ENCODE peak calls at places on chromosome 21, in four cellular contexts. E is mammary epithelial cell; Y is activated CD4-positive, alpha-beta T cell treated with anti-CD3 and anti-CD28 coated beads for 48 hours; A is MM.1S. I is an unnamed sample.

GRCh38 chr21:35256468-35256988 is 207.4 kb upstream of the RUNX1 start:
- DNase-seq in E (peak), Y (no peak), A (no peak), I (peak)

GRCh38 chr21:34018185-34018584 is 55.2 kb upstream of the MRPS6 start:
- DNase-seq in Y (no peak), A (peak), E (no peak), I (no peak)

GRCh38 chr21:23245231-23245630 is 2247.0 kb downstream of the NCAM2 start:
- DNase-seq in A (no peak), E (no peak), Y (no peak), I (no peak)

GRCh38 chr21:45469273-45470086 is 64.5 kb downstream of the COL18A1 start:
- DNase-seq in E (no peak), Y (no peak), A (no peak), I (no peak)

GRCh38 chr21:25568230-25568629 is 39.1 kb downstream of the MRPL39 start:
- DNase-seq in Y (peak), E (no peak), A (no peak), I (no peak)

GRCh38 chr21:39313042-39313456 is 383 bp downstream of the BRWD1 start:
- DNase-seq in A (no peak), E (no peak), Y (peak), I (no peak)

GRCh38 chr21:46552274-46552673 is 52.6 kb downstream of the S100B start:
- DNase-seq in E (no peak), Y (no peak), A (no peak), I (no peak)

GRCh38 chr21:32524010-32524719 is 61.2 kb downstream of the TCP10L start:
- DNase-seq in E (peak), A (peak), Y (no peak), I (no peak)

GRCh38 chr21:14273736-14274538 is 58.0 kb downstream of the RBM11 start:
- DNase-seq in Y (peak), A (no peak), E (peak), I (no peak)

GRCh38 chr21:35046880-35047229 is 2.2 kb downstream of the RUNX1 start:
- DNase-seq in A (no peak), E (no peak), Y (no peak), I (no peak)